ENCODE peak calls at places on chromosomes 5 and 9, in nine cellular contexts. One of them, this sample, is unnamed. For H3K9me3, H3K4me1 and H3K36me3, the result is how much of the 10 kb centered on the place peaks cover.

GRCh38 chr5:37757980-37758582 is 81.8 kb downstream of the GDNF start:
- DNase-seq in lung: no peak
- DNase-seq in tibial nerve: no peak
- DNase-seq in mammary epithelial cell: no peak
- DNase-seq in adipocyte: no peak
- DNase-seq in left lung: no peak
- DNase-seq in upper lobe of right lung: no peak
- DNase-seq in GM23248: peak
- DNase-seq in CD4-positive, alpha-beta memory T cell: no peak
- DNase-seq in this sample: no peak

GRCh38 chr9:85971731-85972130 is 30.8 kb downstream of the NAA35 start:
- DNase-seq in CD4-positive, alpha-beta memory T cell: no peak
- DNase-seq in left lung: no peak
- DNase-seq in mammary epithelial cell: no peak
- DNase-seq in tibial nerve: no peak
- DNase-seq in GM23248: peak
- DNase-seq in upper lobe of right lung: no peak
- DNase-seq in adipocyte: no peak
- DNase-seq in lung: no peak
- DNase-seq in this sample: no peak

GRCh38 chr5:9924614-9925013 is 294.5 kb upstream of the TAS2R1 start:
- DNase-seq in left lung: no peak
- DNase-seq in mammary epithelial cell: peak
- DNase-seq in CD4-positive, alpha-beta memory T cell: no peak
- DNase-seq in upper lobe of right lung: no peak
- DNase-seq in tibial nerve: no peak
- DNase-seq in GM23248: peak
- DNase-seq in lung: no peak
- DNase-seq in adipocyte: peak
- DNase-seq in this sample: no peak

GRCh38 chr9:131835132-131835910 is 95.4 kb upstream of the RAPGEF1 start:
- DNase-seq in left lung: no peak
- DNase-seq in upper lobe of right lung: no peak
- DNase-seq in lung: no peak
- DNase-seq in GM23248: peak
- DNase-seq in CD4-positive, alpha-beta memory T cell: no peak
- DNase-seq in adipocyte: no peak
- DNase-seq in tibial nerve: no peak
- DNase-seq in mammary epithelial cell: no peak
- DNase-seq in this sample: no peak

GRCh38 chr9:115595951-115596742 is 478.2 kb upstream of the TNC start:
- DNase-seq in left lung: no peak
- DNase-seq in tibial nerve: no peak
- DNase-seq in lung: no peak
- DNase-seq in mammary epithelial cell: no peak
- DNase-seq in GM23248: peak
- DNase-seq in adipocyte: peak
- DNase-seq in upper lobe of right lung: no peak
- DNase-seq in CD4-positive, alpha-beta memory T cell: no peak
- DNase-seq in this sample: no peak

GRCh38 chr5:134245101-134245604 is 19.3 kb upstream of the PPP2CA start:
- DNase-seq in upper lobe of right lung: no peak
- DNase-seq in GM23248: peak
- DNase-seq in CD4-positive, alpha-beta memory T cell: no peak
- DNase-seq in lung: no peak
- DNase-seq in adipocyte: peak
- DNase-seq in tibial nerve: no peak
- DNase-seq in left lung: no peak
- DNase-seq in mammary epithelial cell: peak
- DNase-seq in this sample: no peak

GRCh38 chr5:5326126-5326758 is 96.2 kb upstream of the ICE1 start:
- DNase-seq in lung: no peak
- DNase-seq in mammary epithelial cell: no peak
- DNase-seq in CD4-positive, alpha-beta memory T cell: no peak
- DNase-seq in GM23248: no peak
- DNase-seq in upper lobe of right lung: no peak
- DNase-seq in left lung: no peak
- DNase-seq in tibial nerve: no peak
- DNase-seq in adipocyte: no peak
- DNase-seq in this sample: no peak

GRCh38 chr5:132557425-132557805 is 638 bp downstream of the RAD50 start:
- DNase-seq in tibial nerve: no peak
- DNase-seq in adipocyte: peak
- DNase-seq in CD4-positive, alpha-beta memory T cell: no peak
- DNase-seq in lung: peak
- DNase-seq in left lung: peak
- DNase-seq in upper lobe of right lung: peak
- DNase-seq in mammary epithelial cell: peak
- DNase-seq in GM23248: peak
- DNase-seq in this sample: peak

GRCh38 chr9:21443849-21444625 is 3.8 kb downstream of the IFNA1 start:
- DNase-seq in tibial nerve: no peak
- DNase-seq in left lung: no peak
- DNase-seq in mammary epithelial cell: no peak
- DNase-seq in lung: no peak
- DNase-seq in adipocyte: no peak
- DNase-seq in GM23248: no peak
- DNase-seq in CD4-positive, alpha-beta memory T cell: peak
- DNase-seq in upper lobe of right lung: no peak
- DNase-seq in this sample: no peak

GRCh38 chr5:154647760-154648143 is 107.4 kb upstream of the LARP1 start:
- DNase-seq in mammary epithelial cell: no peak
- DNase-seq in lung: no peak
- DNase-seq in CD4-positive, alpha-beta memory T cell: no peak
- DNase-seq in adipocyte: no peak
- DNase-seq in GM23248: peak
- DNase-seq in tibial nerve: no peak
- DNase-seq in left lung: no peak
- DNase-seq in upper lobe of right lung: peak
- DNase-seq in this sample: no peak

GRCh38 chr5:142585451-142585850 is 100.4 kb downstream of the FGF1 start:
- DNase-seq in upper lobe of right lung: no peak
- DNase-seq in adipocyte: no peak
- DNase-seq in GM23248: no peak
- DNase-seq in mammary epithelial cell: no peak
- DNase-seq in tibial nerve: no peak
- DNase-seq in CD4-positive, alpha-beta memory T cell: no peak
- DNase-seq in left lung: no peak
- DNase-seq in lung: no peak
- DNase-seq in this sample: no peak

DNA sequence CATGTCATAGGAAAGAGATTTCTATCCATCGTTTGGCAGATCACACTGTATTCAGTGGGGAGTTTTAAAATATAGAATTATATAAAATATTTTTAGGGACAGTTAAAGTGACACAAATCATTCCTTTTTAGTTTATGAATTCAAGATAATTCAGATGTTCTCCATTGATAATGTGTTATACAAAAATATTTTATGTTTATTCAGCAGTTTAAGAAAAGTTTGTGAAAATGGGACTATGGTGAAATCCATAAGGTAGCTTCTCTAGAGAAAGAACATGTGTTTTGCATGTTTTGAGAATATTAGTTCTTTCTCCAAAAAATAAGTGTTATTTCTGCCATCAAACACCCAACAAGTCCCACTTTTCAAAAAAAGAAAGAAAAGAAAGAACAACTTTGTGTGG is 122.9 kb downstream of the EMB start:
- DNase-seq in CD4-positive, alpha-beta memory T cell: no peak
- DNase-seq in mammary epithelial cell: no peak
- DNase-seq in adipocyte: no peak
- DNase-seq in upper lobe of right lung: no peak
- DNase-seq in left lung: no peak
- DNase-seq in tibial nerve: no peak
- DNase-seq in lung: no peak
- DNase-seq in GM23248: no peak
- DNase-seq in this sample: no peak
- H3K9me3 ChIP-seq in CD4-positive, alpha-beta memory T cell: under half
- H3K9me3 ChIP-seq in mammary epithelial cell: under half
- H3K9me3 ChIP-seq in adipocyte: under half
- H3K9me3 ChIP-seq in upper lobe of right lung: under half
- H3K9me3 ChIP-seq in left lung: under half
- H3K9me3 ChIP-seq in tibial nerve: under half
- H3K9me3 ChIP-seq in lung: under half
- H3K9me3 ChIP-seq in GM23248: under half
- H3K9me3 ChIP-seq in this sample: under half

GRCh38 chr5:42887094-42887493 is 75.4 kb upstream of the SELENOP start:
- DNase-seq in GM23248: no peak
- DNase-seq in mammary epithelial cell: peak
- DNase-seq in adipocyte: no peak
- DNase-seq in tibial nerve: no peak
- DNase-seq in CD4-positive, alpha-beta memory T cell: no peak
- DNase-seq in upper lobe of right lung: no peak
- DNase-seq in left lung: no peak
- DNase-seq in lung: no peak
- DNase-seq in this sample: no peak

GRCh38 chr5:42887575-42887974 is 75.9 kb upstream of the SELENOP start:
- DNase-seq in CD4-positive, alpha-beta memory T cell: no peak
- DNase-seq in adipocyte: peak
- DNase-seq in upper lobe of right lung: no peak
- DNase-seq in lung: no peak
- DNase-seq in left lung: no peak
- DNase-seq in mammary epithelial cell: no peak
- DNase-seq in tibial nerve: no peak
- DNase-seq in GM23248: no peak
- DNase-seq in this sample: no peak

GRCh38 chr5:42884326-42884725 is 72.6 kb upstream of the SELENOP start:
- DNase-seq in CD4-positive, alpha-beta memory T cell: no peak
- DNase-seq in tibial nerve: no peak
- DNase-seq in mammary epithelial cell: no peak
- DNase-seq in left lung: no peak
- DNase-seq in adipocyte: no peak
- DNase-seq in lung: no peak
- DNase-seq in upper lobe of right lung: no peak
- DNase-seq in GM23248: no peak
- DNase-seq in this sample: no peak

GRCh38 chr5:42888771-42889170 is 77.1 kb upstream of the SELENOP start:
- DNase-seq in adipocyte: no peak
- DNase-seq in upper lobe of right lung: no peak
- DNase-seq in mammary epithelial cell: no peak
- DNase-seq in CD4-positive, alpha-beta memory T cell: no peak
- DNase-seq in GM23248: no peak
- DNase-seq in left lung: no peak
- DNase-seq in lung: no peak
- DNase-seq in tibial nerve: no peak
- DNase-seq in this sample: no peak

DNA sequence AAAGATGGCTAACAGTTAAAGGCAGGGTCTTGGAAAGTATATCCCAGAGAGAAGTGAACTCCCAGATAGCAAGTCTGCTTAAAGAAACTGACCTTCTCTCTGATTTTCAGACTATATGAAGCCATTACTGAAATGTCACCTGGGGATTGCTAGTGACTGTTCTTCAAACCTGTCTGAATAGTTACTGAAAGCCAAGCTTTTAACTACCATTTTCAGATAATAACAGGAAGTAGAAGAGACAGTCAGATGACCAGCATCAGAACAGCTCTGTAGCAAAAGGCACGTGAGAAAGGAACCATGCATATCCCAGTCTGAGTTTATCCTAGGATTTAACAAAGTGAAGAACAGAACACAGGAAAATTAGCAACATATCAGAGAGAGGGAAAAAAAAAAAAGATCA is 74.9 kb upstream of the SELENOP start:
- DNase-seq in CD4-positive, alpha-beta memory T cell: no peak
- DNase-seq in lung: no peak
- DNase-seq in upper lobe of right lung: no peak
- DNase-seq in mammary epithelial cell: no peak
- DNase-seq in GM23248: no peak
- DNase-seq in adipocyte: no peak
- DNase-seq in left lung: no peak
- DNase-seq in tibial nerve: no peak
- DNase-seq in this sample: no peak
- H3K4me1 ChIP-seq in CD4-positive, alpha-beta memory T cell: under half
- H3K4me1 ChIP-seq in lung: under half
- H3K4me1 ChIP-seq in upper lobe of right lung: under half
- H3K4me1 ChIP-seq in mammary epithelial cell: under half
- H3K4me1 ChIP-seq in GM23248: under half
- H3K4me1 ChIP-seq in adipocyte: under half
- H3K4me1 ChIP-seq in left lung: under half
- H3K4me1 ChIP-seq in tibial nerve: under half
- H3K4me1 ChIP-seq in this sample: under half

DNA sequence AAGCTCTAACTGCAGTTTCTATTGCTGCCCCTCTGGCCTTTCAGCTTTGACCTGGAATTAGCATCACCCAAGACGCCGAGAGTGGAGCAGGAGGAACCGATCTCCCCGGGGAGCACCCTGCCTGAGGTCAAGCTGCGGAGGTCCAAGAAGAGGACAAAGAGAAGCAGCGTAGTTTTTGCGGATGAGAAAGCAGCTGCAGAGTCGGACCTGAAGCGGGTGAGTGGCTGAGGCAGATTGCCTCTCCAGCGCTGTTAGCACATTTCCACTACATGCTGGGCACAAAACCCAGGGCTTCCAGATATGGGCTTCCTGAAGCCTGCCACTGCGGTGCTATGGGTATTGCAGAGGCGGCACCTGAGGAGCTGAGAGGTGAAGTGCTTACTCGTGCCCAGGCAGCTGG is 26.8 kb upstream of the FOXI1 start:
- DNase-seq in upper lobe of right lung: no peak
- DNase-seq in adipocyte: no peak
- DNase-seq in CD4-positive, alpha-beta memory T cell: no peak
- DNase-seq in left lung: no peak
- DNase-seq in lung: no peak
- DNase-seq in mammary epithelial cell: no peak
- DNase-seq in tibial nerve: no peak
- DNase-seq in GM23248: no peak
- DNase-seq in this sample: no peak
- H3K36me3 ChIP-seq in upper lobe of right lung: under half
- H3K36me3 ChIP-seq in adipocyte: under half
- H3K36me3 ChIP-seq in CD4-positive, alpha-beta memory T cell: half or more
- H3K36me3 ChIP-seq in left lung: half or more
- H3K36me3 ChIP-seq in lung: under half
- H3K36me3 ChIP-seq in mammary epithelial cell: under half
- H3K36me3 ChIP-seq in tibial nerve: under half
- H3K36me3 ChIP-seq in GM23248: under half
- H3K36me3 ChIP-seq in this sample: under half

DNA sequence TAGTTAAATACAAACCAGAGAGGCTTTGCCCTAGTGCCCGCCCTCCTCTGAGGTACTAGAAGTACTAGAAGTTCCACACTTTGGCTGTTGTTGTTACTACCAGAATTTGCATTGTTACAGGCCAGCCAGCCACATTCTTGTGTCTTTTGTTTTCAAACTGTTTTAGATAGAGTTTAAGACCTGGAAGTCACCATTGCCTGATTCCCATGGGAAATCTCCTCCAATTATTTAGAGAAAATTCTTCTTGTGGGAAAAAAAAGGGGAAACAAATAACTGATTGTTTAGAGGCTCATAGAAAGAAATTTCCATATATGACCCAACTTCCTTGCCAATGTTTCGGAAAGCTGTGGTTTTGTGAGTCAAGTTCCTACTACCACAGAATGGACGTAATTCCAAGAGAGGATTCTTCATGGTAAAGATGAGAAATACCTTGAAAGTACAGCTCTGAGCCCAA is 252.2 kb downstream of the GOLPH3 start:
- DNase-seq in GM23248: peak
- DNase-seq in CD4-positive, alpha-beta memory T cell: no peak
- DNase-seq in left lung: no peak
- DNase-seq in mammary epithelial cell: peak
- DNase-seq in lung: no peak
- DNase-seq in adipocyte: no peak
- DNase-seq in tibial nerve: no peak
- DNase-seq in upper lobe of right lung: no peak
- DNase-seq in this sample: no peak
- H3K9me3 ChIP-seq in GM23248: under half
- H3K9me3 ChIP-seq in CD4-positive, alpha-beta memory T cell: under half
- H3K9me3 ChIP-seq in left lung: under half
- H3K9me3 ChIP-seq in mammary epithelial cell: under half
- H3K9me3 ChIP-seq in lung: under half
- H3K9me3 ChIP-seq in adipocyte: under half
- H3K9me3 ChIP-seq in tibial nerve: under half
- H3K9me3 ChIP-seq in upper lobe of right lung: under half
- H3K9me3 ChIP-seq in this sample: under half

This sample was measured in heart right ventricle.